ENCODE peak calls at places on chromosomes 4 and X, in four cellular contexts. J is IMR-90, L is H9, G is neuronal stem cell. Q is an unnamed sample.

GRCh38 chrX:69027181-69028005 is 137.9 kb downstream of the PJA1 start:
- DNase-seq in G (no peak), L (no peak), J (peak; percentile 93), Q (peak; percentile 20)

GRCh38 chrX:147174596-147174995 is 360.1 kb upstream of the CXorf51A start:
- DNase-seq in L (peak; percentile 67), G (no peak), J (no peak), Q (peak; percentile 1)

GRCh38 chrX:16461968-16462367 is 188.0 kb upstream of the S100G start:
- DNase-seq in J (no peak), G (no peak), L (no peak), Q (no peak)

GRCh38 chr4:144591401-144591800 is 54.6 kb upstream of the HHIP start:
- DNase-seq in G (no peak), J (peak; percentile 89), L (no peak), Q (no peak)

GRCh38 chr4:98648602-98649001 is 9.8 kb downstream of the TSPAN5 start:
- DNase-seq in L (no peak), G (no peak), J (no peak), Q (no peak)

GRCh38 chrX:110218591-110218990 is 99.3 kb downstream of the AMMECR1 start:
- DNase-seq in L (no peak), G (no peak), J (peak; percentile 67), Q (no peak)

GRCh38 chr4:955161-955921 is 18.0 kb downstream of the DGKQ start:
- DNase-seq in J (no peak), G (no peak), L (no peak), Q (no peak)

GRCh38 chr4:83328486-83328885 is 6.2 kb downstream of the HPSE start:
- DNase-seq in L (peak; percentile 68), J (no peak), G (no peak), Q (peak; percentile 49)

GRCh38 chr4:105710678-105711077 is 2.1 kb downstream of the GSTCD start:
- DNase-seq in G (no peak), J (no peak), L (no peak), Q (no peak)

GRCh38 chr4:24980064-24980690 is 50.6 kb downstream of the LGI2 start:
- DNase-seq in G (peak; percentile 54), J (peak; percentile 62), L (peak; percentile 65), Q (peak; percentile 41)

GRCh38 chr4:101049549-101050001 is 297.8 kb downstream of the PPP3CA start:
- DNase-seq in L (no peak), G (no peak), J (no peak), Q (no peak)

GRCh38 chr4:145234086-145234694 is 53.8 kb upstream of the OTUD4 start:
- DNase-seq in G (peak; percentile 52), J (peak; percentile 67), L (peak; percentile 49), Q (peak; percentile 9)

GRCh38 chr4:75101906-75102888 is 169.3 kb downstream of the PARM1 start:
- DNase-seq in L (no peak), J (no peak), G (no peak), Q (no peak)

GRCh38 chr4:118904935-118905334 is 16.3 kb downstream of the SYNPO2 start:
- DNase-seq in G (no peak), L (no peak), J (peak; percentile 17), Q (no peak)

GRCh38 chr4:104393649-104394048 is 101.0 kb downstream of the CXXC4 start:
- DNase-seq in G (no peak), L (no peak), J (no peak), Q (no peak)

GRCh38 chr4:54318904-54319303 is 89.8 kb downstream of the PDGFRA start:
- DNase-seq in J (peak; percentile 58), L (peak; percentile 42), G (peak; percentile 31), Q (no peak)

GRCh38 chr4:69322055-69322454 is 41.8 kb downstream of the UGT2B28 start:
- DNase-seq in G (no peak), L (no peak), J (peak; percentile 0), Q (no peak)

GRCh38 chr4:170990989-170991589 is 822.1 kb upstream of the GALNTL6 start:
- DNase-seq in G (peak; percentile 35), L (peak; percentile 67), J (no peak), Q (peak; percentile 27)

GRCh38 chr4:106690487-106690886 is 321.9 kb upstream of the GIMD1 start:
- DNase-seq in G (no peak), L (no peak), J (peak; percentile 34), Q (no peak)

GRCh38 chrX:151729056-151729725 is 5.4 kb upstream of the CNGA2 start:
- DNase-seq in G (no peak), J (no peak), L (no peak), Q (no peak)

GRCh38 chr4:78325244-78326187 is 226.1 kb upstream of the ANXA3 start:
- DNase-seq in L (no peak), J (no peak), G (no peak), Q (no peak)

GRCh38 chr4:174450051-174450450 is 72.2 kb downstream of the HPGD start:
- DNase-seq in L (no peak), G (no peak), J (no peak), Q (no peak)

GRCh38 chr4:154779362-154779947 is 1.6 kb upstream of the RBM46 start:
- DNase-seq in J (peak; percentile 39), L (no peak), G (peak; percentile 0), Q (no peak)

GRCh38 chr4:87497141-87497540 is 32.0 kb downstream of the SPARCL1 start:
- DNase-seq in J (no peak), L (no peak), G (no peak), Q (no peak)

GRCh38 chrX:53116101-53116500 is 22.2 kb downstream of the KANTR start:
- DNase-seq in G (no peak), L (no peak), J (peak; percentile 61), Q (no peak)

GRCh38 chr4:8067945-8068894 is 90.4 kb downstream of the ABLIM2 start:
- DNase-seq in L (no peak), G (no peak), J (no peak), Q (no peak)

GRCh38 chrX:68261060-68261672 is 172.1 kb downstream of the OPHN1 start:
- DNase-seq in J (peak; percentile 20), L (no peak), G (no peak), Q (no peak)

GRCh38 chr4:169663402-169663801 is 43.0 kb downstream of the CLCN3 start:
- DNase-seq in L (no peak), G (no peak), J (no peak), Q (no peak)

GRCh38 chrX:148499638-148500427 is 584 bp upstream of the AFF2 start:
- DNase-seq in G (no peak), L (peak; percentile 31), J (no peak), Q (no peak)

GRCh38 chr4:130574215-130574614 is 1478.3 kb downstream of the C4orf33 start:
- DNase-seq in L (no peak), G (no peak), J (no peak), Q (no peak)

GRCh38 chr4:131644619-131645018 is 1504.5 kb upstream of the PCDH10 start:
- DNase-seq in L (peak; percentile 76), J (peak; percentile 2), G (peak; percentile 6), Q (peak; percentile 49)

GRCh38 chr4:7424553-7425111 is 10.1 kb downstream of the PSAPL1 start:
- DNase-seq in J (no peak), G (no peak), L (peak; percentile 29), Q (no peak)

GRCh38 chrX:119945481-119945880 is 1.9 kb upstream of the NKAP start:
- DNase-seq in J (no peak), L (no peak), G (no peak), Q (no peak)

GRCh38 chrX:39418936-39419659 is 617.8 kb downstream of the MID1IP1 start:
- DNase-seq in L (no peak), J (no peak), G (no peak), Q (no peak)

GRCh38 chrX:42797646-42798045 is 19.7 kb upstream of the PPP1R2C start:
- DNase-seq in L (no peak), G (no peak), J (no peak), Q (no peak)

GRCh38 chr4:48127882-48128394 is 6.1 kb downstream of the TXK start:
- DNase-seq in J (peak; percentile 94), L (peak; percentile 91), G (peak; percentile 67), Q (peak; percentile 73)

GRCh38 chr4:74197123-74197522 is 39.2 kb downstream of the MTHFD2L start:
- DNase-seq in L (no peak), G (no peak), J (no peak), Q (no peak)

GRCh38 chr4:41134581-41134980 is 79.8 kb downstream of the APBB2 start:
- DNase-seq in G (no peak), L (no peak), J (no peak), Q (no peak)

GRCh38 chr4:41136456-41136855 is 77.9 kb downstream of the APBB2 start:
- DNase-seq in G (no peak), J (no peak), L (no peak), Q (no peak)

GRCh38 chr4:41133619-41134018 is 80.7 kb downstream of the APBB2 start:
- DNase-seq in L (no peak), G (no peak), J (no peak), Q (no peak)

GRCh38 chr4:41137879-41138278 is 76.5 kb downstream of the APBB2 start:
- DNase-seq in L (no peak), J (no peak), G (no peak), Q (no peak)

DNA sequence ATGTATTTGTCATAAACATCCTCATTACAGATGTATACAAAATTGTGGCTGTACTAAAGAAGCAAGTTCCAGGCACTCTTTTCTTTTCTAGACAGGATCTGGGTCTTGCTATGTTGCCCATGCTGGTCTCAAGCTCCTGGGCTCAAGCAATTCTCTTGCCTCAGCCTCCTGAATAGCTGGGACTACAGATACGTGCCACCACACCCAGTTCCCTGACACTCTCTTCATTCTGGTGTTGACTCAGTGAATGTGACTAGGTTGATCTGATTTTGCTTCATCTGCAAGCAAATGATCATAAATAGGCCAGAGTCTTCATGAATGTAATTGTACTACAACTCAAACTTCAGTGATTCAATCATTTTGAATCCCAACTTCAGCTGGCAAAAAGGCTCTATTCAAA is 78.6 kb downstream of the APBB2 start:
- DNase-seq in G (no peak), J (no peak), L (no peak), Q (no peak)
- H3K14ac ChIP-seq in G (no peak overlapping the region), J (peak overlapping the region; percentile 25), L (no peak overlapping the region), Q (no peak overlapping the region)

GRCh38 chrX:47143894-47144625 is 442 bp downstream of the NDUFB11 start:
- DNase-seq in L (no peak), G (no peak), J (peak; percentile 16), Q (no peak)

GRCh38 chrX:47146936-47147859 is 2.2 kb downstream of the RBM10 start:
- DNase-seq in G (no peak), J (no peak), L (no peak), Q (no peak)

GRCh38 chrX:47146121-47146935 is 1.3 kb downstream of the RBM10 start:
- DNase-seq in G (no peak), J (no peak), L (no peak), Q (no peak)

GRCh38 chrX:47145408-47146120 is 543 bp downstream of the RBM10 start:
- DNase-seq in G (no peak), J (no peak), L (no peak), Q (no peak)

GRCh38 chrX:47144626-47145407 is at the start of the genes NDUFB11 and RBM10:
- DNase-seq in G (peak; percentile 86), J (peak; percentile 93), L (peak; percentile 94), Q (peak; percentile 70)
- H3K14ac ChIP-seq in G (peak within 1 kb of the TSS; percentile 75), J (peak within 1 kb of the TSS; percentile 98), L (peak within 1 kb of the TSS; percentile 98), Q (no peak within 1 kb of the TSS)

GRCh38 chr4:57153207-57153606 is 43.0 kb upstream of the IGFBP7 start:
- DNase-seq in J (no peak), L (no peak), G (no peak), Q (no peak)
- H3K14ac ChIP-seq in J (no peak overlapping the region), L (no peak overlapping the region), G (no peak overlapping the region), Q (no peak overlapping the region)

GRCh38 chrX:154908821-154909220 is 22.7 kb downstream of the F8A1 start:
- DNase-seq in J (no peak), L (no peak), G (no peak), Q (no peak)
- H3K14ac ChIP-seq in J (no peak overlapping the region), L (no peak overlapping the region), G (no peak overlapping the region), Q (no peak overlapping the region)